ENCODE peak calls at places on chromosome 19, in five cellular contexts. D, W, F, B and M are unnamed samples.

GRCh38 chr19:19033176-19033425 is 216 bp downstream of the SUGP2 start:
- DNase-seq in F (no peak), B (no peak), D (no peak), W (no peak), M (no peak)

GRCh38 chr19:7562646-7563393 is 27.3 kb downstream of the PNPLA6 start:
- DNase-seq in F (no peak), D (no peak), B (no peak), W (peak), M (no peak)

GRCh38 chr19:15404097-15404779 is 14.6 kb downstream of the AKAP8L start:
- DNase-seq in W (no peak), D (no peak), F (no peak), B (no peak), M (no peak)

GRCh38 chr19:30669329-30670010 is 297.3 kb downstream of the ZNF536 start:
- DNase-seq in B (no peak), F (peak), D (peak), W (peak), M (peak)

GRCh38 chr19:40691421-40692211 is 1.2 kb upstream of the NUMBL start:
- DNase-seq in D (peak), B (no peak), W (no peak), F (no peak), M (peak)

GRCh38 chr19:45668342-45668871 is 386 bp downstream of the GIPR start:
- DNase-seq in D (no peak), W (no peak), B (no peak), F (no peak), M (no peak)

GRCh38 chr19:46860846-46861690 is at the start of gene ARHGAP35:
- DNase-seq in F (no peak), W (peak), D (no peak), B (no peak), M (peak)

GRCh38 chr19:7868671-7869452 is 5.3 kb downstream of the PRR36 start:
- DNase-seq in W (peak), D (peak), B (peak), F (peak), M (peak)

GRCh38 chr19:16650821-16651220 is 9.1 kb downstream of the SMIM7 start:
- DNase-seq in W (no peak), D (no peak), B (no peak), F (no peak), M (no peak)

DNA sequence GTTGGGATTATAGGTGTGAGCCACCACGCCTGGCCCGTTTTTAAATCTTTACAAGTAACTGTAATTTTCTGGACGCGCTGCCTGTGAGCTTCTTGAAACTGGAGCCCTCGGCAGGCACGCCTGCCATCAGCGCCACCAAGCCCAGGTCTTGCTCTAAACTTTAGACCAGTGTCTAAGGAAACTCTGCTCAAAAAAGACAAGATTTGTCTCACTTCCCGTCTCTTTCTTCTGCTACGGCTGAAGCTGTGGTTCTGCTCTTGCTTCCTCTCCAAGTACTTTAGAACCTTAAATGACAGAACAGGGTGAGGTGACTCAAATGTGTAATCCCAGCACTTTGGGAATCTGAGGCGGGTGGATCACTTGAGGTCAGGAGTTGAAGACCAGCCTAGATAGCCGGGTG is 24.9 kb downstream of the RCN3 start:
- DNase-seq in F (no peak), B (no peak), W (no peak), D (no peak), M (no peak)
- TF ChIP-seq RFX5 in F (no peak), B (no peak), W (no peak), D (no peak), M (no peak)

DNA sequence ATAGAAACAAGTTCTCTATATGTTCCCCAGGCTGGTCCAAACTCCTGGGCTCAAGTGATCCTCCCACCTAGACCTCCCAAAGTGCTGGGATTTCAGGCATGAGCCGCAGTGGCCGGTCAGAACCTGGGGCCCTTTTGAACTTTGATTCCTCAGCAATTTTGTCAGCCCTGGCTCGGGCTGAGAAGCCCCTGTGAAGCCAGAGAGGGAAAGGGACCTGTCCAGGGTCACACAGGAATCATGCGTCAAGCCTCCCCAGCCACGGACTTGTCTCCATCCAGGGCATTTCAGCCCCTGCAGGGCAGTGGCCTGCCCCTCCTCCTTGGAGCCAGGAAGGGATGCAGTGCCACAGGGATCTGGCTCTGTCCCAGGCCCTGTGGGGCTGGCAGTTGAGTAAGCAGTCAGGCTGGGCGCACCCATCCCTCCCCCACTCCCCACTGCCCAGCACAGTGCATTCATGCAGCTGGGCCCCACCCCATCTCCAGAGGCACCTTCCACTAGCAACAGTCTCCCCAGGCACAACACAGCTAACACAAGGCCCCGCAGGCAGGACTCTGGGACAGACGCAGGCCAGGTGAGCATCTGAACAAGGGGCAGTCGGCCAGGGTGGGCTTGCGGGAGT is at the start of gene CAPS:
- DNase-seq in W (no peak), D (peak), F (peak), B (no peak), M (no peak)
- TF ChIP-seq RFX5 in W (no peak), D (no peak), F (no peak), B (no peak), M (no peak)

GRCh38 chr19:32316034-32316433 is 29.4 kb upstream of the ZNF507 start:
- DNase-seq in W (no peak), D (no peak), F (no peak), B (no peak), M (no peak)

GRCh38 chr19:32322541-32322940 is 22.9 kb upstream of the ZNF507 start:
- DNase-seq in F (no peak), W (no peak), B (no peak), D (peak), M (no peak)

GRCh38 chr19:32317045-32317444 is 28.4 kb upstream of the ZNF507 start:
- DNase-seq in B (no peak), F (no peak), D (no peak), W (no peak), M (no peak)

GRCh38 chr19:32313866-32314265 is 31.5 kb upstream of the ZNF507 start:
- DNase-seq in F (no peak), B (no peak), D (no peak), W (no peak), M (no peak)

DNA sequence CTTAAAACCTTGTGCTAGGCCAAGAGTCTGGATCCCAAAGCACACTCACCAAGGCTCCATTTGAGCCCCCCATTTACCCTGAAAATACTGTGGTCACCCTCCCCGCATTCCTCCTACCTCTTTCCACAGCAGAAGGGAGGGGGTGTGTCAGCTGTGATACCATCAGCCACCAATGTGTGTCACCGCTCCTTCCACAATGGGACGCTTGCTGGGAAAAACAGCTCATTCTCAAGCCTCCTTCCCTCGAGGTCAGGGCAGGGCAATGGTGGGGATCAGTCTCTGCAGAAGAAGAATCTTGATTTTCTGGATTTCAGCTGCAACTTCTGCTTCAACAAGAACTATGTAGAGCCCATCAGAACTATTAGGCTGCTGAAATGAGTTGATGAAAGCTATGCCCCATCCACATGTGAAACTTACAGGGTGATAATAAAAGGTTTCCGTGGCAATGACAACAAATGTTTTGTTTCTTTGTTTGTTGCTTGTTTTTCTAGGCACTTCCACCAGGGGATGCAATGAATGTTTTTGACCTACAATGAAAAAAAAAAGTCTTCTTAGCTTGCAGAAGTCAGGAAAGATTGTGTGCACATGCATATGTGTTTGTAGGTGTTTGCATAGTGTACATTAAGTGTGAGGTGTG is 26.4 kb upstream of the ZNF507 start:
- DNase-seq in B (no peak), F (no peak), D (peak), W (peak), M (peak)
- TF ChIP-seq RFX5 in B (no peak), F (no peak), D (no peak), W (no peak), M (no peak)

DNA sequence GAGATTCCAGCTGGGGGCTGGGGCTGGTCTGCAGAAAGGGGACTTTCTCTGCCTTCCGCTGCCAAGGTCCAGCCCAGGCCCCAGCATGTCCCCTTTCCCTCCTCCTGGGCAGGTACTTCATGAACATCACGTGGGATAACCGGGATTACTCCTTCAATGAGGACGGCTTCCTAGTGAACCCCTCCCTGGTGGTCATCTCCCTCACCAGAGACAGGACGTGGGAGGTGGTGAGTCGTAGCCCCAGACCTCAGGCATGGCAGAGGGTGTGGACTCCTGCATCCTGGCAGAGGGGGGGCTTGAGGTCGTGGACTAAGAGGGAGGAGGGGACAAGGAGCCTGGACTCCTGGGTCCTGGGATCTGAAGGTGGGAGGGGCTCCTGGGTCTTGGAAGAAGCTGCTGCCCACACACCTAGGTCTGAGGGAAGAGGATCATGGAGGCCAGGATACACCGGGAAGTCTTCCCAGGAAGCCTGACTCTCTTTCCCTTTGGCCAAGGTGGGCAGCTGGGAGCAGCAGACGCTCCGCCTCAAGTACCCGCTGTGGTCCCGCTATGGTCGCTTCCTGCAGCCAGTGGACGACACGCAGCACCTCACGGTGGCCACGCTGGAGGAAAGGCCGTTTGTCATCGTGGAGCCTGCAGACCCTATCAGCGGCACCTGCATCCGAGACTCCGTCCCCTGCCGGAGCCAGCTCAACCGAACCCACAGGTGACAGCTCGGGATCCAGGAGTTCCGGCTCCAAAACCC is 20.6 kb downstream of the GRIN2D start:
- DNase-seq in F (peak), B (no peak), W (no peak), D (peak), M (no peak)
- TF ChIP-seq RFX5 in F (no peak), B (no peak), W (no peak), D (no peak), M (no peak)

GRCh38 chr19:36101550-36102327 is 9.2 kb upstream of the OVOL3 start:
- DNase-seq in W (no peak), F (no peak), B (no peak), D (no peak), M (no peak)

GRCh38 chr19:36106441-36106840 is 4.5 kb upstream of the OVOL3 start:
- DNase-seq in D (no peak), B (no peak), F (no peak), W (no peak), M (no peak)

GRCh38 chr19:36106991-36107390 is 4.0 kb upstream of the OVOL3 start:
- DNase-seq in D (no peak), W (no peak), F (no peak), B (no peak), M (no peak)

GRCh38 chr19:36103040-36103626 is 7.8 kb upstream of the OVOL3 start:
- DNase-seq in W (no peak), B (no peak), F (no peak), D (no peak), M (no peak)

DNA sequence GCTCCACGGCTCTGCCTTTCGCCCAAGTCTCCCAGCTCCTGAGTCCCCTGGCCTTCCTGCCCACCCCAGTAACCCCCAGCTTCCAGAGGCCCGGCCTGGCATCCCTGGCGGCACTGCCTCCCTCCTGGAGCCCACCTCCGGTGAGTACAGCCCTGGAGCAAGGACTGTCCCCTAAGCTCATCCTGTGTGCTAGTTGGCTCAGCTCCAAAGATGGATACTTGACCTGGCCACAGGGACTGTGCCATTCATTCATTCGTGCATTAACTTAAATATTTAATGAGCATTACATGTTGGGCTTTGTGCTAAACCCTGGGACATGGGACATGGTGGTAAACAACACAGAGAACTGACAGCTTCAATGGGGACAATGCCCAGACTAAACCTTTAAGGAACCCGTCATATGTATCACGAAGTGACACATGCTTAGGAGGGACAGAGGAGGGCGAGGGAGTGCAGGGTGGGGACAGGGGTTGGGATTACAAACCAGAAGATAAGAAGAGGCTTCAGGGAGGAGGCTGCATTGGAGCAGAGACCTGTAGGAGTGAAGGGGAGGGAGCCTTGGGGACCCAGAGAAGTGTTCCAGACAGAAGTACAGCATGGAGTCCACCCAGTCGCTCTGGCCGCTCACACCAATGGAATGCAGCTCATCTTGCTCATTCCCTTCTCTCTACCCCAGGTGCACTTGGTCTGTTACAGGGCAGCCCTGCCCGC is 6.9 kb upstream of the OVOL3 start:
- DNase-seq in B (no peak), W (peak), F (peak), D (peak), M (no peak)
- TF ChIP-seq RFX5 in B (no peak), W (no peak), F (no peak), D (no peak), M (no peak)

GRCh38 chr19:1715540-1715939 is 37.8 kb upstream of the ONECUT3 start:
- DNase-seq in B (no peak), W (no peak), F (no peak), D (no peak), M (peak)
- TF ChIP-seq RFX5 in B (no peak), W (no peak), F (no peak), D (no peak), M (no peak)

GRCh38 chr19:48554385-48555091 is 2.6 kb downstream of the SULT2B1 start:
- DNase-seq in B (peak), F (no peak), D (peak), W (peak), M (no peak)
- TF ChIP-seq RFX5 in B (no peak), F (no peak), D (no peak), W (no peak), M (no peak)

GRCh38 chr19:37845932-37846331 is 60.5 kb downstream of the WDR87 start:
- DNase-seq in W (no peak), B (no peak), D (no peak), F (peak), M (no peak)
- TF ChIP-seq RFX5 in W (no peak), B (no peak), D (no peak), F (no peak), M (no peak)

DNA sequence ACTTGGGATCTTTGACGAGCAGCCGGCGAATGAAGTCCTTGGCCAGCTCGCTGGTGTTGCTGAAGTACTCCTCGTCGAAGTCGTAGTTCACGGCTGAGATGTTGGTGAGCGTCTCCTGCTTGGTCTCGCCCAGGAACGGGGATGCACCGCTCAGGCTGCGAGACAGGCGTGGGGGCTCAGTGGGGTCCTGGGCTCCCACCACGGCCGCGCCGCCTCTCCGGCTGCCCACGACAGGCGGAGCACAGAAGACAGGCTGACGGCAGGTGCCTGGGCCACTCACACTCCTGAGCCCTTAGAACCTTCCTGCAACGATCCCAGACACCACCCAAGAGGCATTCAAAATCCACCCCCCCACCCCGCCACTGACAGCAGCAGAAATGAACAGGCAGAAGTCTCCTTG is 9.9 kb downstream of the DAPK3 start:
- DNase-seq in B (no peak), W (no peak), F (no peak), D (no peak), M (no peak)
- TF ChIP-seq RFX5 in B (no peak), W (no peak), F (no peak), D (no peak), M (no peak)